ENCODE peak calls at places on chromosome 18, in eight cellular contexts. One of them, this sample, is unnamed.

GRCh38 chr18:51028201-51028805 is 1.7 kb upstream of the SMAD4 start:
- DNase-seq in non-pigmented ciliary epithelial cell: no peak
- DNase-seq in psoas muscle: no peak
- DNase-seq in colonic mucosa: peak; percentile 43
- DNase-seq in HS-5: no peak
- DNase-seq in stimulated activated CD4-positive, alpha-beta T cell treated with anti-CD3 and anti-CD28 coated beads, Interleukin-2, amount 100 ng/mL, for 24 hours: no peak
- DNase-seq in tibial nerve: no peak
- DNase-seq in AG08395: no peak
- DNase-seq in this sample: peak; percentile 62

GRCh38 chr18:36829362-36830140 is 624 bp downstream of the KIAA1328 start:
- DNase-seq in non-pigmented ciliary epithelial cell: no peak
- DNase-seq in psoas muscle: no peak
- DNase-seq in colonic mucosa: peak; percentile 27
- DNase-seq in HS-5: no peak
- DNase-seq in stimulated activated CD4-positive, alpha-beta T cell treated with anti-CD3 and anti-CD28 coated beads, Interleukin-2, amount 100 ng/mL, for 24 hours: no peak
- DNase-seq in tibial nerve: peak; percentile 13
- DNase-seq in AG08395: peak; percentile 15
- DNase-seq in this sample: no peak

GRCh38 chr18:37019157-37019571 is 190.2 kb downstream of the KIAA1328 start:
- DNase-seq in non-pigmented ciliary epithelial cell: peak; percentile 8
- DNase-seq in psoas muscle: no peak
- DNase-seq in colonic mucosa: no peak
- DNase-seq in HS-5: no peak
- DNase-seq in stimulated activated CD4-positive, alpha-beta T cell treated with anti-CD3 and anti-CD28 coated beads, Interleukin-2, amount 100 ng/mL, for 24 hours: no peak
- DNase-seq in tibial nerve: no peak
- DNase-seq in AG08395: no peak
- DNase-seq in this sample: no peak

GRCh38 chr18:54641734-54642133 is 50.7 kb downstream of the DYNAP start:
- DNase-seq in non-pigmented ciliary epithelial cell: no peak
- DNase-seq in psoas muscle: no peak
- DNase-seq in colonic mucosa: no peak
- DNase-seq in HS-5: no peak
- DNase-seq in stimulated activated CD4-positive, alpha-beta T cell treated with anti-CD3 and anti-CD28 coated beads, Interleukin-2, amount 100 ng/mL, for 24 hours: no peak
- DNase-seq in tibial nerve: no peak
- DNase-seq in AG08395: no peak
- DNase-seq in this sample: no peak

GRCh38 chr18:9328776-9329175 is 5.8 kb upstream of the TWSG1 start:
- DNase-seq in non-pigmented ciliary epithelial cell: no peak
- DNase-seq in psoas muscle: no peak
- DNase-seq in colonic mucosa: no peak
- DNase-seq in HS-5: no peak
- DNase-seq in stimulated activated CD4-positive, alpha-beta T cell treated with anti-CD3 and anti-CD28 coated beads, Interleukin-2, amount 100 ng/mL, for 24 hours: no peak
- DNase-seq in tibial nerve: no peak
- DNase-seq in AG08395: no peak
- DNase-seq in this sample: no peak

GRCh38 chr18:52422985-52423601 is 83.1 kb downstream of the DCC start:
- DNase-seq in non-pigmented ciliary epithelial cell: no peak
- DNase-seq in psoas muscle: no peak
- DNase-seq in colonic mucosa: no peak
- DNase-seq in HS-5: no peak
- DNase-seq in stimulated activated CD4-positive, alpha-beta T cell treated with anti-CD3 and anti-CD28 coated beads, Interleukin-2, amount 100 ng/mL, for 24 hours: no peak
- DNase-seq in tibial nerve: no peak
- DNase-seq in AG08395: no peak
- DNase-seq in this sample: no peak

GRCh38 chr18:50629148-50629631 is 69.3 kb downstream of the MAPK4 start:
- DNase-seq in non-pigmented ciliary epithelial cell: no peak
- DNase-seq in psoas muscle: no peak
- DNase-seq in colonic mucosa: no peak
- DNase-seq in HS-5: no peak
- DNase-seq in stimulated activated CD4-positive, alpha-beta T cell treated with anti-CD3 and anti-CD28 coated beads, Interleukin-2, amount 100 ng/mL, for 24 hours: no peak
- DNase-seq in tibial nerve: no peak
- DNase-seq in AG08395: no peak
- DNase-seq in this sample: no peak

GRCh38 chr18:34837769-34838194 is 127.7 kb downstream of the DTNA start:
- DNase-seq in non-pigmented ciliary epithelial cell: no peak
- DNase-seq in psoas muscle: peak; percentile 54
- DNase-seq in colonic mucosa: no peak
- DNase-seq in HS-5: no peak
- DNase-seq in stimulated activated CD4-positive, alpha-beta T cell treated with anti-CD3 and anti-CD28 coated beads, Interleukin-2, amount 100 ng/mL, for 24 hours: no peak
- DNase-seq in tibial nerve: peak; percentile 14
- DNase-seq in AG08395: no peak
- DNase-seq in this sample: no peak

GRCh38 chr18:10661333-10661732 is 135.5 kb downstream of the NAPG start:
- DNase-seq in non-pigmented ciliary epithelial cell: no peak
- DNase-seq in psoas muscle: no peak
- DNase-seq in colonic mucosa: no peak
- DNase-seq in HS-5: peak; percentile 9
- DNase-seq in stimulated activated CD4-positive, alpha-beta T cell treated with anti-CD3 and anti-CD28 coated beads, Interleukin-2, amount 100 ng/mL, for 24 hours: no peak
- DNase-seq in tibial nerve: peak; percentile 27
- DNase-seq in AG08395: no peak
- DNase-seq in this sample: no peak

GRCh38 chr18:10504723-10505122 is 21.1 kb upstream of the NAPG start:
- DNase-seq in non-pigmented ciliary epithelial cell: no peak
- DNase-seq in psoas muscle: no peak
- DNase-seq in colonic mucosa: no peak
- DNase-seq in HS-5: no peak
- DNase-seq in stimulated activated CD4-positive, alpha-beta T cell treated with anti-CD3 and anti-CD28 coated beads, Interleukin-2, amount 100 ng/mL, for 24 hours: no peak
- DNase-seq in tibial nerve: no peak
- DNase-seq in AG08395: no peak
- DNase-seq in this sample: no peak

GRCh38 chr18:72675394-72675793 is 131.3 kb upstream of the CBLN2 start:
- DNase-seq in non-pigmented ciliary epithelial cell: no peak
- DNase-seq in psoas muscle: no peak
- DNase-seq in colonic mucosa: no peak
- DNase-seq in HS-5: no peak
- DNase-seq in stimulated activated CD4-positive, alpha-beta T cell treated with anti-CD3 and anti-CD28 coated beads, Interleukin-2, amount 100 ng/mL, for 24 hours: no peak
- DNase-seq in tibial nerve: no peak
- DNase-seq in AG08395: no peak
- DNase-seq in this sample: no peak

GRCh38 chr18:36066001-36066400 is 1.4 kb downstream of the RPRD1A start:
- DNase-seq in non-pigmented ciliary epithelial cell: peak; percentile 10
- DNase-seq in psoas muscle: no peak
- DNase-seq in colonic mucosa: no peak
- DNase-seq in HS-5: no peak
- DNase-seq in stimulated activated CD4-positive, alpha-beta T cell treated with anti-CD3 and anti-CD28 coated beads, Interleukin-2, amount 100 ng/mL, for 24 hours: no peak
- DNase-seq in tibial nerve: no peak
- DNase-seq in AG08395: no peak
- DNase-seq in this sample: no peak

GRCh38 chr18:3923750-3924149 is 473.8 kb downstream of the TGIF1 start:
- DNase-seq in non-pigmented ciliary epithelial cell: no peak
- DNase-seq in psoas muscle: no peak
- DNase-seq in colonic mucosa: no peak
- DNase-seq in HS-5: peak; percentile 56
- DNase-seq in stimulated activated CD4-positive, alpha-beta T cell treated with anti-CD3 and anti-CD28 coated beads, Interleukin-2, amount 100 ng/mL, for 24 hours: no peak
- DNase-seq in tibial nerve: no peak
- DNase-seq in AG08395: peak; percentile 29
- DNase-seq in this sample: no peak

GRCh38 chr18:48805826-48806535 is 144.8 kb downstream of the SMAD7 start:
- DNase-seq in non-pigmented ciliary epithelial cell: no peak
- DNase-seq in psoas muscle: peak; percentile 7
- DNase-seq in colonic mucosa: peak; percentile 17
- DNase-seq in HS-5: no peak
- DNase-seq in stimulated activated CD4-positive, alpha-beta T cell treated with anti-CD3 and anti-CD28 coated beads, Interleukin-2, amount 100 ng/mL, for 24 hours: no peak
- DNase-seq in tibial nerve: no peak
- DNase-seq in AG08395: no peak
- DNase-seq in this sample: no peak

GRCh38 chr18:3456686-3457069 is 6.7 kb downstream of the TGIF1 start:
- DNase-seq in non-pigmented ciliary epithelial cell: no peak
- DNase-seq in psoas muscle: no peak
- DNase-seq in colonic mucosa: peak; percentile 58
- DNase-seq in HS-5: no peak
- DNase-seq in stimulated activated CD4-positive, alpha-beta T cell treated with anti-CD3 and anti-CD28 coated beads, Interleukin-2, amount 100 ng/mL, for 24 hours: no peak
- DNase-seq in tibial nerve: no peak
- DNase-seq in AG08395: no peak
- DNase-seq in this sample: no peak

GRCh38 chr18:78884502-78884901 is 95.1 kb upstream of the SALL3 start:
- DNase-seq in non-pigmented ciliary epithelial cell: no peak
- DNase-seq in psoas muscle: no peak
- DNase-seq in colonic mucosa: no peak
- DNase-seq in HS-5: no peak
- DNase-seq in stimulated activated CD4-positive, alpha-beta T cell treated with anti-CD3 and anti-CD28 coated beads, Interleukin-2, amount 100 ng/mL, for 24 hours: no peak
- DNase-seq in tibial nerve: no peak
- DNase-seq in AG08395: no peak
- DNase-seq in this sample: no peak

GRCh38 chr18:24071029-24071428 is 56.5 kb downstream of the TTC39C start:
- DNase-seq in non-pigmented ciliary epithelial cell: no peak
- DNase-seq in psoas muscle: no peak
- DNase-seq in colonic mucosa: no peak
- DNase-seq in HS-5: no peak
- DNase-seq in stimulated activated CD4-positive, alpha-beta T cell treated with anti-CD3 and anti-CD28 coated beads, Interleukin-2, amount 100 ng/mL, for 24 hours: no peak
- DNase-seq in tibial nerve: no peak
- DNase-seq in AG08395: no peak
- DNase-seq in this sample: no peak

GRCh38 chr18:8911408-8912340 is 190.8 kb upstream of the NDUFV2 start:
- DNase-seq in non-pigmented ciliary epithelial cell: no peak
- DNase-seq in psoas muscle: no peak
- DNase-seq in colonic mucosa: no peak
- DNase-seq in HS-5: no peak
- DNase-seq in stimulated activated CD4-positive, alpha-beta T cell treated with anti-CD3 and anti-CD28 coated beads, Interleukin-2, amount 100 ng/mL, for 24 hours: no peak
- DNase-seq in tibial nerve: no peak
- DNase-seq in AG08395: no peak
- DNase-seq in this sample: no peak

This sample was measured in mucosa of descending colon.